ENCODE peak calls at places on chromosome 1, in four cellular contexts. S is mesendoderm, M is H1, L is IMR-90. U is an unnamed sample.

GRCh38 chr1:56120021-56120420 is 459.3 kb downstream of the PLPP3 start:
- DNase-seq in L (peak; percentile 88), S (no peak), M (no peak), U (no peak)

GRCh38 chr1:10271869-10272268 is 61.5 kb downstream of the KIF1B start:
- DNase-seq in S (no peak), M (no peak), L (no peak), U (no peak)

GRCh38 chr1:96418969-96419368 is 302.6 kb upstream of the PTBP2 start:
- DNase-seq in S (no peak), M (no peak), L (no peak), U (no peak)

GRCh38 chr1:219324171-219324570 is 150.5 kb downstream of the LYPLAL1 start:
- DNase-seq in S (no peak), M (no peak), L (no peak), U (no peak)

GRCh38 chr1:239858058-239858457 is 233.6 kb upstream of the FMN2 start:
- DNase-seq in S (no peak), M (no peak), L (no peak), U (no peak)

GRCh38 chr1:46301406-46302090 is 1.9 kb downstream of the LRRC41 start:
- DNase-seq in M (no peak), S (peak; percentile 63), L (peak; percentile 37), U (no peak)

GRCh38 chr1:215599418-215599817 is 32.3 kb downstream of the KCTD3 start:
- DNase-seq in L (peak; percentile 78), M (no peak), S (peak; percentile 6), U (no peak)

GRCh38 chr1:177780096-177780700 is 189.7 kb downstream of the SEC16B start:
- DNase-seq in L (peak; percentile 57), S (peak; percentile 73), M (peak; percentile 36), U (peak; percentile 84)

GRCh38 chr1:153363641-153364040 is 6.0 kb downstream of the S100A9 start:
- DNase-seq in L (no peak), S (no peak), M (no peak), U (peak; percentile 32)

GRCh38 chr1:179743679-179744400 is 749 bp downstream of the FAM163A start:
- DNase-seq in S (peak; percentile 23), L (no peak), M (no peak), U (peak; percentile 45)

GRCh38 chr1:207064546-207064945 is 11.5 kb downstream of the PFKFB2 start:
- DNase-seq in L (no peak), S (no peak), M (no peak), U (no peak)

GRCh38 chr1:68175621-68176398 is 56.5 kb downstream of the WLS start:
- DNase-seq in M (no peak), L (peak; percentile 32), S (no peak), U (peak; percentile 17)

GRCh38 chr1:21268281-21269239 is 21.7 kb downstream of the ECE1 start:
- DNase-seq in S (no peak), L (no peak), M (no peak), U (no peak)

GRCh38 chr1:151729157-151729965 is 8.0 kb downstream of the RIIAD1 start:
- DNase-seq in M (no peak), S (no peak), L (no peak), U (no peak)

GRCh38 chr1:214603819-214604252 is 841 bp downstream of the CENPF start:
- DNase-seq in S (peak; percentile 55), M (no peak), L (no peak), U (no peak)

GRCh38 chr1:27864264-27864895 is 8.0 kb upstream of the THEMIS2 start:
- DNase-seq in L (no peak), M (no peak), S (no peak), U (peak; percentile 26)

GRCh38 chr1:116362050-116362449 is 11.0 kb upstream of the ATP1A1 start:
- DNase-seq in L (no peak), M (no peak), S (no peak), U (no peak)

GRCh38 chr1:221555689-221556433 is 186.0 kb downstream of the DUSP10 start:
- DNase-seq in M (no peak), S (no peak), L (no peak), U (no peak)

GRCh38 chr1:18599704-18600103 is 30.9 kb upstream of the PAX7 start:
- DNase-seq in M (no peak), S (no peak), L (no peak), U (no peak)

GRCh38 chr1:34167091-34167788 is 2.2 kb upstream of the CSMD2 start:
- DNase-seq in S (peak; percentile 74), L (no peak), M (no peak), U (no peak)

DNA sequence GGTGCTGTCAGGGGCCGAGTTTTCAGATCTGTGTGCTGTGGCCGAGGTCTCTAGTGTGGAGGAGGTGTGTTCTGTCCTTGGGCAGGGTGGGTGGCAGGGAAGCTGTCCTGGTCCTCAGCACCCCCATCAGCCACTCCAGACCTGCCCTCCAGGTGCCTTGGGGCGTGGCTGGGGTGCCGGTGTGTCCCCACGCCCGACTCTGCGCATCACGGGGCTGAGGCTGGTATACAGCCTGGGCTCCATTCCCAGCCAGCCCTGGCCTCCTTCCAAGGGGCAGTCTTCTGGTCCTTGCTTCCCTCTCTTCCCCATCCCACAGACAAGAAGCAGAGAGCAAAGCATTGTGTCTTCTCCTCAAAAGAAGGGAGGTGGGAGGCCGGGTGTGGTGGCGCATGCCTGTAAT is 4.0 kb downstream of the SAMD11 start:
- DNase-seq in L (no peak), S (no peak), M (no peak), U (no peak)
- H3K18ac ChIP-seq in L (no peak overlapping the region), S (no peak overlapping the region), M (no peak overlapping the region), U (no peak overlapping the region)

DNA sequence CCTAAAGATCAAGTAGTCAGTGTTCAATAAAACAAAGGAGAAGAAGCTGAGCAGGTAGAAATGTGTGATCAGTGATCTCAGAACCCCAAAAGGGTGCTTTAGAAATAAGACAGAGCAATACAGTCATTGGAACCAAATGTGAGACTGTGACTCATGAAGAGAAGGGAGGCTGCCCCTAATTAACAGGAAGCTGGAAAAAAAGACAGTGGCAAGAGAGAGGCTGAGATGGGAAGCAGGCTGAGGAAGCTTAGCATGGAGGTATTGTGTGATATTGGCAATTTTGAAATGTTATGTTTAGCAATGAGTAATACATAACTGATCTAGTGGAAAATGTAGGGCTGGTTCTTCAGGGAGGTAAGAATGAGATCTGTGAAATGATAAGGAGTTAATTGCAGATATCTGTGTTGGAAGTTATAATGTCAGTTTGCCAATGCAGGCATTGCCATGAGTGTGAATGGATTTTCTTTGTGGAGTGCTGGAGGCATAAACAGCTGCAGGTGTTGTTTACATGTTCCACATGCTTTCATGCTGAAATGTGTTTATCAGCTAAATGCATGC is 90.6 kb upstream of the CACNA1E start:
- DNase-seq in S (no peak), M (no peak), L (no peak), U (peak; percentile 91)
- H3K23ac ChIP-seq in S (no peak overlapping the region), M (no peak overlapping the region), L (no peak overlapping the region), U (no peak overlapping the region)

GRCh38 chr1:167629681-167630567 is at the start of gene RCSD1:
- DNase-seq in M (no peak), S (peak; percentile 34), L (no peak), U (no peak)

GRCh38 chr1:167627615-167627864 is 2.5 kb upstream of the RCSD1 start:
- DNase-seq in M (no peak), S (no peak), L (no peak), U (no peak)

GRCh38 chr1:167628754-167629515 is 1.1 kb upstream of the RCSD1 start:
- DNase-seq in M (no peak), S (no peak), L (no peak), U (no peak)

GRCh38 chr1:167630568-167631385 is 745 bp downstream of the RCSD1 start:
- DNase-seq in L (no peak), M (no peak), S (no peak), U (no peak)

GRCh38 chr1:167627865-167628641 is 2.0 kb upstream of the RCSD1 start:
- DNase-seq in M (no peak), L (no peak), S (peak; percentile 67), U (no peak)
- H3K18ac ChIP-seq in M (no peak overlapping the region), L (no peak overlapping the region), S (no peak overlapping the region), U (no peak overlapping the region)

GRCh38 chr1:203628997-203629508 is 2.4 kb downstream of the ATP2B4 start:
- DNase-seq in L (no peak), S (no peak), M (no peak), U (no peak)

GRCh38 chr1:203627819-203628184 is 1.2 kb downstream of the ATP2B4 start:
- DNase-seq in M (no peak), L (no peak), S (no peak), U (no peak)

GRCh38 chr1:203629509-203630082 is 3.0 kb downstream of the ATP2B4 start:
- DNase-seq in L (peak; percentile 52), M (no peak), S (peak; percentile 73), U (peak; percentile 57)

GRCh38 chr1:203626910-203627246 is 246 bp downstream of the ATP2B4 start:
- DNase-seq in L (no peak), M (no peak), S (no peak), U (no peak)

GRCh38 chr1:203628185-203628996 is 1.8 kb downstream of the ATP2B4 start:
- DNase-seq in M (peak; percentile 78), S (peak; percentile 98), L (peak; percentile 56), U (peak; percentile 45)
- H3K23ac ChIP-seq in M (no peak overlapping the region), S (peak overlapping the region; percentile 54), L (peak overlapping the region; percentile 96), U (no peak overlapping the region)

GRCh38 chr1:94433866-94434265 is 15.7 kb downstream of the ABCD3 start:
- DNase-seq in L (peak; percentile 12), S (no peak), M (no peak), U (peak; percentile 20)

GRCh38 chr1:94425821-94426484 is 7.8 kb downstream of the ABCD3 start:
- DNase-seq in L (no peak), S (no peak), M (no peak), U (no peak)

DNA sequence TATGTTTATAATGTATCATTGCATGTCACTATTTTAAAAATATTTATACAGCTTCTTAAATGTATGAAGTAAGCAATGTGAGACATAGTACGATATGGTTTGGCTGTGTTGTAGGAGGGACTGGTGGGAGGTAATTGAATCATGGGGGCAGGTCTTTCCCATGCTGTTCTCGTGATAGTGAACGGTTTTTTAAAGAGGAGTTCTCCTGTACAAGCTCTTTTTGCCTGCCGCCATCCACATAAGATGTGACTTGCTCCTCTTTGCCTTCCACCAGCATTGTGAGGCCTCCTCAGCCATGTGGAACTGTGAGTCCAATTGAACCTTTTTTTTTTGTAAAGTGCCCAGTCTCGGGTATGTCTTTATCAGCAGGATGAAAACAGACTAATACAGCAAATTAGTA is 10.3 kb downstream of the ABCD3 start:
- DNase-seq in S (no peak), L (no peak), M (no peak), U (no peak)
- H3K18ac ChIP-seq in S (no peak overlapping the region), L (no peak overlapping the region), M (no peak overlapping the region), U (no peak overlapping the region)

GRCh38 chr1:22619252-22619651 is 17.2 kb upstream of the C1QA start:
- DNase-seq in S (no peak), M (no peak), L (no peak), U (no peak)

GRCh38 chr1:22613226-22613918 is 23.1 kb upstream of the C1QA start:
- DNase-seq in S (no peak), M (no peak), L (no peak), U (no peak)

GRCh38 chr1:22618056-22618455 is 18.4 kb upstream of the C1QA start:
- DNase-seq in S (no peak), M (no peak), L (no peak), U (no peak)

GRCh38 chr1:22613951-22614350 is 22.5 kb upstream of the C1QA start:
- DNase-seq in M (no peak), S (no peak), L (no peak), U (no peak)

DNA sequence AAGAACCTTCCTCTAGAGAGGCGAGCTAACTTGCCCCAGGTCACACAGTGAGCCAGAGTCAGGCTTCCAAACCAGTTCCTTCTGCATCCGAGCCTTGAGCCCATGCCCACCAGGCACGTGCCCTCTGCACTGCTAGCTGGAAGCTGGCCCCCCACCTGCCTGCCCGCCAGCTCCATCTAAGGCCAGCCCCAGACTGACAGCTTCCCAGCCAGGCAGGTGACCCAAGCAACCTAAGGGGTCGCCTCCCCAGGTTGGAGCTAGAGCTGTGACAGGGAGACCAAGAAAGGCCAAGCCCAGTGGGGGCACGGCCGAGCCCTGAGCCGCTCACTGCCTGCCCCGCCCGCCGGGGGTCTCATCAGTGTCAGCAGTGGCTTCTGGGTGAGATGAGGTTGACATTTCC is 19.9 kb upstream of the C1QA start:
- DNase-seq in L (no peak), S (no peak), M (no peak), U (no peak)
- H3K23ac ChIP-seq in L (no peak overlapping the region), S (no peak overlapping the region), M (no peak overlapping the region), U (no peak overlapping the region)